ENCODE peak calls at places on chromosomes 7 and 10, in ten cellular contexts. One of them, this sample, is unnamed.
A peak's percentile ranks its signal among the peaks of the same experiment; 100 is the strongest.

GRCh38 chr7:44959956-44960640 is 18.7 kb downstream of the MYO1G start:
- DNase-seq in iris pigment epithelial cell: no peak
- DNase-seq in left lobe of liver: no peak
- DNase-seq in T1000: no peak
- DNase-seq in amniotic stem cell: no peak
- DNase-seq in endothelial cell: no peak
- DNase-seq in EL: no peak
- DNase-seq in stomach: no peak
- DNase-seq in Ammon's horn: no peak
- DNase-seq in left ventricle myocardium superior: no peak
- DNase-seq in this sample: no peak

GRCh38 chr10:43255644-43256431 is 11.0 kb downstream of the RASGEF1A start:
- DNase-seq in stomach: peak; percentile 27
- DNase-seq in left ventricle myocardium superior: no peak
- DNase-seq in amniotic stem cell: no peak
- DNase-seq in endothelial cell: peak; percentile 63
- DNase-seq in Ammon's horn: peak; percentile 65
- DNase-seq in left lobe of liver: peak; percentile 39
- DNase-seq in iris pigment epithelial cell: peak; percentile 21
- DNase-seq in T1000: no peak
- DNase-seq in EL: peak; percentile 20
- DNase-seq in this sample: no peak

GRCh38 chr7:84123903-84124573 is 70.6 kb downstream of the SEMA3A start:
- DNase-seq in amniotic stem cell: no peak
- DNase-seq in Ammon's horn: peak; percentile 25
- DNase-seq in left lobe of liver: no peak
- DNase-seq in EL: peak; percentile 38
- DNase-seq in endothelial cell: no peak
- DNase-seq in T1000: no peak
- DNase-seq in iris pigment epithelial cell: peak; percentile 68
- DNase-seq in stomach: no peak
- DNase-seq in left ventricle myocardium superior: no peak
- DNase-seq in this sample: no peak

GRCh38 chr7:91915401-91916067 is 25.1 kb upstream of the AKAP9 start:
- DNase-seq in EL: peak; percentile 45
- DNase-seq in amniotic stem cell: no peak
- DNase-seq in endothelial cell: no peak
- DNase-seq in Ammon's horn: no peak
- DNase-seq in iris pigment epithelial cell: peak; percentile 66
- DNase-seq in T1000: no peak
- DNase-seq in stomach: no peak
- DNase-seq in left ventricle myocardium superior: no peak
- DNase-seq in left lobe of liver: no peak
- DNase-seq in this sample: no peak

GRCh38 chr10:96606216-96606615 is 19.4 kb upstream of the TM9SF3 start:
- DNase-seq in Ammon's horn: no peak
- DNase-seq in left lobe of liver: no peak
- DNase-seq in EL: peak; percentile 93
- DNase-seq in T1000: peak; percentile 68
- DNase-seq in stomach: no peak
- DNase-seq in left ventricle myocardium superior: no peak
- DNase-seq in amniotic stem cell: no peak
- DNase-seq in iris pigment epithelial cell: peak; percentile 40
- DNase-seq in endothelial cell: no peak
- DNase-seq in this sample: no peak

GRCh38 chr10:29590598-29591415 is 44.0 kb downstream of the SVIL start:
- DNase-seq in endothelial cell: no peak
- DNase-seq in T1000: no peak
- DNase-seq in stomach: no peak
- DNase-seq in left ventricle myocardium superior: no peak
- DNase-seq in left lobe of liver: no peak
- DNase-seq in EL: peak; percentile 60
- DNase-seq in iris pigment epithelial cell: peak; percentile 85
- DNase-seq in amniotic stem cell: no peak
- DNase-seq in Ammon's horn: peak; percentile 53
- DNase-seq in this sample: no peak

GRCh38 chr7:34107306-34107705 is 202.0 kb downstream of the BMPER start:
- DNase-seq in T1000: no peak
- DNase-seq in amniotic stem cell: no peak
- DNase-seq in iris pigment epithelial cell: peak; percentile 31
- DNase-seq in Ammon's horn: no peak
- DNase-seq in EL: peak; percentile 37
- DNase-seq in endothelial cell: no peak
- DNase-seq in left ventricle myocardium superior: no peak
- DNase-seq in left lobe of liver: no peak
- DNase-seq in stomach: no peak
- DNase-seq in this sample: no peak

GRCh38 chr7:26910221-26910620 is 45.8 kb upstream of the SKAP2 start:
- DNase-seq in stomach: no peak
- DNase-seq in iris pigment epithelial cell: peak; percentile 51
- DNase-seq in amniotic stem cell: no peak
- DNase-seq in endothelial cell: no peak
- DNase-seq in Ammon's horn: no peak
- DNase-seq in T1000: peak; percentile 63
- DNase-seq in left lobe of liver: no peak
- DNase-seq in EL: peak; percentile 90
- DNase-seq in left ventricle myocardium superior: no peak
- DNase-seq in this sample: no peak

GRCh38 chr10:24255907-24256306 is 47.0 kb downstream of the KIAA1217 start:
- DNase-seq in T1000: no peak
- DNase-seq in EL: no peak
- DNase-seq in left ventricle myocardium superior: peak; percentile 60
- DNase-seq in Ammon's horn: no peak
- DNase-seq in iris pigment epithelial cell: peak; percentile 69
- DNase-seq in endothelial cell: no peak
- DNase-seq in left lobe of liver: no peak
- DNase-seq in amniotic stem cell: no peak
- DNase-seq in stomach: no peak
- DNase-seq in this sample: no peak

GRCh38 chr7:77702451-77703219 is 6.4 kb downstream of the RSBN1L start:
- DNase-seq in amniotic stem cell: no peak
- DNase-seq in Ammon's horn: no peak
- DNase-seq in left lobe of liver: no peak
- DNase-seq in left ventricle myocardium superior: no peak
- DNase-seq in endothelial cell: no peak
- DNase-seq in stomach: no peak
- DNase-seq in iris pigment epithelial cell: no peak
- DNase-seq in EL: peak; percentile 48
- DNase-seq in T1000: no peak
- DNase-seq in this sample: no peak

GRCh38 chr7:121352323-121352722 is 23.5 kb downstream of the WNT16 start:
- DNase-seq in left lobe of liver: no peak
- DNase-seq in amniotic stem cell: no peak
- DNase-seq in iris pigment epithelial cell: no peak
- DNase-seq in EL: no peak
- DNase-seq in endothelial cell: no peak
- DNase-seq in left ventricle myocardium superior: no peak
- DNase-seq in stomach: no peak
- DNase-seq in T1000: no peak
- DNase-seq in Ammon's horn: no peak
- DNase-seq in this sample: no peak

GRCh38 chr7:43648725-43649406 is 66.0 kb downstream of the STK17A start:
- DNase-seq in amniotic stem cell: no peak
- DNase-seq in EL: peak; percentile 72
- DNase-seq in iris pigment epithelial cell: peak; percentile 97
- DNase-seq in T1000: no peak
- DNase-seq in endothelial cell: no peak
- DNase-seq in Ammon's horn: peak; percentile 73
- DNase-seq in stomach: no peak
- DNase-seq in left lobe of liver: no peak
- DNase-seq in left ventricle myocardium superior: no peak
- DNase-seq in this sample: peak; percentile 38

GRCh38 chr7:47035522-47035921 is 546.4 kb downstream of the TNS3 start:
- DNase-seq in iris pigment epithelial cell: no peak
- DNase-seq in amniotic stem cell: no peak
- DNase-seq in Ammon's horn: no peak
- DNase-seq in left ventricle myocardium superior: no peak
- DNase-seq in T1000: no peak
- DNase-seq in left lobe of liver: no peak
- DNase-seq in endothelial cell: no peak
- DNase-seq in EL: no peak
- DNase-seq in stomach: no peak
- DNase-seq in this sample: no peak

GRCh38 chr10:132257271-132257670 is 50.5 kb downstream of the STK32C start:
- DNase-seq in amniotic stem cell: no peak
- DNase-seq in endothelial cell: no peak
- DNase-seq in T1000: no peak
- DNase-seq in iris pigment epithelial cell: peak; percentile 39
- DNase-seq in left ventricle myocardium superior: no peak
- DNase-seq in left lobe of liver: no peak
- DNase-seq in stomach: no peak
- DNase-seq in EL: peak; percentile 76
- DNase-seq in Ammon's horn: peak; percentile 39
- DNase-seq in this sample: no peak

GRCh38 chr7:64884913-64885370 is 18.1 kb upstream of the ZNF273 start:
- DNase-seq in left lobe of liver: peak; percentile 31
- DNase-seq in T1000: no peak
- DNase-seq in stomach: peak; percentile 21
- DNase-seq in Ammon's horn: no peak
- DNase-seq in iris pigment epithelial cell: no peak
- DNase-seq in endothelial cell: no peak
- DNase-seq in amniotic stem cell: no peak
- DNase-seq in left ventricle myocardium superior: no peak
- DNase-seq in EL: no peak
- DNase-seq in this sample: no peak

GRCh38 chr10:64113796-64114195 is 592.6 kb downstream of the REEP3 start:
- DNase-seq in left lobe of liver: no peak
- DNase-seq in T1000: no peak
- DNase-seq in stomach: no peak
- DNase-seq in left ventricle myocardium superior: no peak
- DNase-seq in EL: no peak
- DNase-seq in amniotic stem cell: no peak
- DNase-seq in endothelial cell: no peak
- DNase-seq in Ammon's horn: no peak
- DNase-seq in iris pigment epithelial cell: no peak
- DNase-seq in this sample: no peak

GRCh38 chr10:70234668-70235447 is 1.6 kb upstream of the PPA1 start:
- DNase-seq in iris pigment epithelial cell: peak; percentile 93
- DNase-seq in left lobe of liver: no peak
- DNase-seq in stomach: no peak
- DNase-seq in endothelial cell: no peak
- DNase-seq in EL: peak; percentile 47
- DNase-seq in Ammon's horn: no peak
- DNase-seq in left ventricle myocardium superior: no peak
- DNase-seq in amniotic stem cell: peak; percentile 27
- DNase-seq in T1000: no peak
- DNase-seq in this sample: no peak

GRCh38 chr7:151897951-151898686 is 21.2 kb upstream of the PRKAG2 start:
- DNase-seq in iris pigment epithelial cell: no peak
- DNase-seq in stomach: no peak
- DNase-seq in left lobe of liver: no peak
- DNase-seq in EL: no peak
- DNase-seq in T1000: no peak
- DNase-seq in left ventricle myocardium superior: no peak
- DNase-seq in Ammon's horn: no peak
- DNase-seq in endothelial cell: no peak
- DNase-seq in amniotic stem cell: no peak
- DNase-seq in this sample: no peak

GRCh38 chr10:24873281-24873683 is 79.1 kb downstream of the PRTFDC1 start:
- DNase-seq in iris pigment epithelial cell: peak; percentile 98
- DNase-seq in Ammon's horn: peak; percentile 66
- DNase-seq in EL: peak; percentile 90
- DNase-seq in stomach: no peak
- DNase-seq in amniotic stem cell: peak; percentile 69
- DNase-seq in left ventricle myocardium superior: no peak
- DNase-seq in left lobe of liver: no peak
- DNase-seq in endothelial cell: peak; percentile 8
- DNase-seq in T1000: peak; percentile 33
- DNase-seq in this sample: no peak

GRCh38 chr7:2892571-2892970 is 48.5 kb upstream of the GNA12 start:
- DNase-seq in stomach: no peak
- DNase-seq in iris pigment epithelial cell: no peak
- DNase-seq in endothelial cell: no peak
- DNase-seq in EL: no peak
- DNase-seq in amniotic stem cell: no peak
- DNase-seq in Ammon's horn: no peak
- DNase-seq in left ventricle myocardium superior: no peak
- DNase-seq in T1000: no peak
- DNase-seq in left lobe of liver: no peak
- DNase-seq in this sample: no peak

GRCh38 chr7:66921396-66921917 is 432 bp downstream of the TMEM248 start:
- DNase-seq in amniotic stem cell: peak; percentile 9
- DNase-seq in endothelial cell: no peak
- DNase-seq in stomach: peak; percentile 73
- DNase-seq in iris pigment epithelial cell: peak; percentile 51
- DNase-seq in Ammon's horn: no peak
- DNase-seq in left lobe of liver: peak; percentile 80
- DNase-seq in T1000: no peak
- DNase-seq in EL: peak; percentile 43
- DNase-seq in left ventricle myocardium superior: no peak
- DNase-seq in this sample: peak; percentile 3

GRCh38 chr10:15571570-15571969 is 148.2 kb downstream of the ITGA8 start:
- DNase-seq in endothelial cell: no peak
- DNase-seq in left lobe of liver: peak; percentile 47
- DNase-seq in left ventricle myocardium superior: peak; percentile 49
- DNase-seq in T1000: no peak
- DNase-seq in amniotic stem cell: no peak
- DNase-seq in EL: peak; percentile 63
- DNase-seq in stomach: no peak
- DNase-seq in Ammon's horn: peak; percentile 20
- DNase-seq in iris pigment epithelial cell: peak; percentile 71
- DNase-seq in this sample: no peak

GRCh38 chr10:76675951-76676587 is 961.5 kb downstream of the KCNMA1 start:
- DNase-seq in left ventricle myocardium superior: peak; percentile 63
- DNase-seq in stomach: no peak
- DNase-seq in endothelial cell: no peak
- DNase-seq in Ammon's horn: peak; percentile 71
- DNase-seq in left lobe of liver: no peak
- DNase-seq in T1000: no peak
- DNase-seq in EL: peak; percentile 20
- DNase-seq in amniotic stem cell: peak; percentile 2
- DNase-seq in iris pigment epithelial cell: peak; percentile 3
- DNase-seq in this sample: no peak

GRCh38 chr7:100349757-100350156 is 8.2 kb upstream of the PILRB start:
- DNase-seq in Ammon's horn: no peak
- DNase-seq in stomach: no peak
- DNase-seq in T1000: no peak
- DNase-seq in EL: no peak
- DNase-seq in left lobe of liver: no peak
- DNase-seq in endothelial cell: no peak
- DNase-seq in amniotic stem cell: no peak
- DNase-seq in iris pigment epithelial cell: no peak
- DNase-seq in left ventricle myocardium superior: no peak
- DNase-seq in this sample: no peak

GRCh38 chr7:67644149-67644548 is 647.5 kb downstream of the TYW1 start:
- DNase-seq in T1000: no peak
- DNase-seq in amniotic stem cell: no peak
- DNase-seq in EL: no peak
- DNase-seq in Ammon's horn: no peak
- DNase-seq in iris pigment epithelial cell: no peak
- DNase-seq in left lobe of liver: no peak
- DNase-seq in stomach: no peak
- DNase-seq in left ventricle myocardium superior: no peak
- DNase-seq in endothelial cell: no peak
- DNase-seq in this sample: no peak

GRCh38 chr10:7218974-7219373 is 191.9 kb downstream of the SFMBT2 start:
- DNase-seq in Ammon's horn: no peak
- DNase-seq in left ventricle myocardium superior: no peak
- DNase-seq in T1000: no peak
- DNase-seq in amniotic stem cell: no peak
- DNase-seq in EL: no peak
- DNase-seq in endothelial cell: no peak
- DNase-seq in left lobe of liver: no peak
- DNase-seq in iris pigment epithelial cell: no peak
- DNase-seq in stomach: no peak
- DNase-seq in this sample: no peak

GRCh38 chr7:39621261-39621660 is 2.1 kb upstream of the RALA start:
- DNase-seq in stomach: no peak
- DNase-seq in EL: peak; percentile 94
- DNase-seq in Ammon's horn: no peak
- DNase-seq in T1000: peak; percentile 20
- DNase-seq in amniotic stem cell: peak; percentile 60
- DNase-seq in endothelial cell: no peak
- DNase-seq in iris pigment epithelial cell: peak; percentile 97
- DNase-seq in left lobe of liver: no peak
- DNase-seq in left ventricle myocardium superior: no peak
- DNase-seq in this sample: no peak

GRCh38 chr7:65251851-65252620 is 121.6 kb upstream of the ZNF92 start:
- DNase-seq in stomach: peak; percentile 56
- DNase-seq in left lobe of liver: no peak
- DNase-seq in T1000: peak; percentile 26
- DNase-seq in Ammon's horn: peak; percentile 53
- DNase-seq in endothelial cell: peak; percentile 67
- DNase-seq in amniotic stem cell: no peak
- DNase-seq in iris pigment epithelial cell: peak; percentile 71
- DNase-seq in EL: peak; percentile 8
- DNase-seq in left ventricle myocardium superior: peak; percentile 62
- DNase-seq in this sample: no peak

This sample was measured in stimulated activated CD8-positive, alpha-beta memory T cell treated with anti-CD3 and anti-CD28 coated beads, Interleukin-7, amount 100 ng/mL, for 1 hour.